ENCODE peak calls at places on chromosome 4, in eight cellular contexts. One of them, this sample, is unnamed.

GRCh38 chr4:3252480-3252828 is 3.5 kb downstream of the MSANTD1 start:
- DNase-seq in tibial nerve: no peak
- DNase-seq in left lung: no peak
- DNase-seq in HCT116: no peak
- DNase-seq in dorsolateral prefrontal cortex: no peak
- DNase-seq in GM12864: no peak
- DNase-seq in breast epithelium: no peak
- DNase-seq in keratinocyte: no peak
- DNase-seq in this sample: no peak

GRCh38 chr4:121219222-121219621 is 55.1 kb upstream of the TNIP3 start:
- DNase-seq in GM12864: no peak
- DNase-seq in HCT116: no peak
- DNase-seq in keratinocyte: no peak
- DNase-seq in dorsolateral prefrontal cortex: no peak
- DNase-seq in breast epithelium: no peak
- DNase-seq in left lung: no peak
- DNase-seq in tibial nerve: no peak
- DNase-seq in this sample: no peak

GRCh38 chr4:119477412-119478053 is 151.1 kb downstream of the PDE5A start:
- DNase-seq in HCT116: no peak
- DNase-seq in left lung: no peak
- DNase-seq in GM12864: no peak
- DNase-seq in breast epithelium: no peak
- DNase-seq in tibial nerve: no peak
- DNase-seq in dorsolateral prefrontal cortex: no peak
- DNase-seq in keratinocyte: no peak
- DNase-seq in this sample: no peak

GRCh38 chr4:170388255-170388654 is 298.5 kb upstream of the AADAT start:
- DNase-seq in dorsolateral prefrontal cortex: no peak
- DNase-seq in HCT116: no peak
- DNase-seq in breast epithelium: no peak
- DNase-seq in left lung: no peak
- DNase-seq in tibial nerve: no peak
- DNase-seq in GM12864: no peak
- DNase-seq in keratinocyte: peak
- DNase-seq in this sample: no peak

GRCh38 chr4:88382621-88383020 is 4.0 kb downstream of the HERC6 start:
- DNase-seq in keratinocyte: no peak
- DNase-seq in GM12864: peak
- DNase-seq in dorsolateral prefrontal cortex: no peak
- DNase-seq in breast epithelium: no peak
- DNase-seq in tibial nerve: no peak
- DNase-seq in HCT116: no peak
- DNase-seq in left lung: no peak
- DNase-seq in this sample: no peak

GRCh38 chr4:80107374-80107773 is 34.3 kb upstream of the ANTXR2 start:
- DNase-seq in GM12864: no peak
- DNase-seq in left lung: no peak
- DNase-seq in dorsolateral prefrontal cortex: no peak
- DNase-seq in keratinocyte: no peak
- DNase-seq in breast epithelium: no peak
- DNase-seq in HCT116: no peak
- DNase-seq in tibial nerve: no peak
- DNase-seq in this sample: no peak

GRCh38 chr4:101933855-101934254 is 143.3 kb downstream of the BANK1 start:
- DNase-seq in HCT116: no peak
- DNase-seq in GM12864: no peak
- DNase-seq in dorsolateral prefrontal cortex: no peak
- DNase-seq in tibial nerve: no peak
- DNase-seq in left lung: no peak
- DNase-seq in keratinocyte: no peak
- DNase-seq in breast epithelium: no peak
- DNase-seq in this sample: no peak

GRCh38 chr4:108152980-108153379 is 15.8 kb downstream of the LEF1 start:
- DNase-seq in HCT116: no peak
- DNase-seq in keratinocyte: no peak
- DNase-seq in dorsolateral prefrontal cortex: no peak
- DNase-seq in left lung: no peak
- DNase-seq in GM12864: no peak
- DNase-seq in tibial nerve: no peak
- DNase-seq in breast epithelium: no peak
- DNase-seq in this sample: no peak

GRCh38 chr4:14787894-14788293 is 214.4 kb upstream of the CPEB2 start:
- DNase-seq in left lung: no peak
- DNase-seq in GM12864: no peak
- DNase-seq in HCT116: no peak
- DNase-seq in dorsolateral prefrontal cortex: no peak
- DNase-seq in breast epithelium: no peak
- DNase-seq in tibial nerve: no peak
- DNase-seq in keratinocyte: no peak
- DNase-seq in this sample: no peak

GRCh38 chr4:184417802-184418511 is 56.4 kb downstream of the IRF2 start:
- DNase-seq in tibial nerve: no peak
- DNase-seq in keratinocyte: peak
- DNase-seq in dorsolateral prefrontal cortex: no peak
- DNase-seq in breast epithelium: no peak
- DNase-seq in HCT116: peak
- DNase-seq in left lung: no peak
- DNase-seq in GM12864: no peak
- DNase-seq in this sample: no peak

GRCh38 chr4:122873752-122874151 is 47.1 kb downstream of the FGF2 start:
- DNase-seq in keratinocyte: no peak
- DNase-seq in HCT116: no peak
- DNase-seq in dorsolateral prefrontal cortex: no peak
- DNase-seq in left lung: no peak
- DNase-seq in tibial nerve: no peak
- DNase-seq in GM12864: no peak
- DNase-seq in breast epithelium: no peak
- DNase-seq in this sample: no peak

GRCh38 chr4:173685761-173686260 is 155.8 kb upstream of the HAND2 start:
- DNase-seq in breast epithelium: no peak
- DNase-seq in tibial nerve: no peak
- DNase-seq in keratinocyte: no peak
- DNase-seq in left lung: no peak
- DNase-seq in dorsolateral prefrontal cortex: no peak
- DNase-seq in GM12864: no peak
- DNase-seq in HCT116: no peak
- DNase-seq in this sample: no peak

GRCh38 chr4:12399781-12400180 is 971.1 kb upstream of the HS3ST1 start:
- DNase-seq in breast epithelium: no peak
- DNase-seq in dorsolateral prefrontal cortex: no peak
- DNase-seq in HCT116: no peak
- DNase-seq in keratinocyte: no peak
- DNase-seq in GM12864: no peak
- DNase-seq in left lung: no peak
- DNase-seq in tibial nerve: no peak
- DNase-seq in this sample: no peak

GRCh38 chr4:174284181-174284886 is 623 bp downstream of the CEP44 start:
- DNase-seq in dorsolateral prefrontal cortex: no peak
- DNase-seq in HCT116: peak
- DNase-seq in keratinocyte: no peak
- DNase-seq in GM12864: no peak
- DNase-seq in tibial nerve: no peak
- DNase-seq in breast epithelium: no peak
- DNase-seq in left lung: no peak
- DNase-seq in this sample: no peak

GRCh38 chr4:21992330-21992729 is 43.8 kb upstream of the KCNIP4 start:
- DNase-seq in HCT116: no peak
- DNase-seq in left lung: no peak
- DNase-seq in tibial nerve: no peak
- DNase-seq in dorsolateral prefrontal cortex: no peak
- DNase-seq in keratinocyte: no peak
- DNase-seq in GM12864: no peak
- DNase-seq in breast epithelium: no peak
- DNase-seq in this sample: no peak

GRCh38 chr4:141153751-141154510 is 20.7 kb upstream of the RNF150 start:
- DNase-seq in breast epithelium: no peak
- DNase-seq in dorsolateral prefrontal cortex: no peak
- DNase-seq in HCT116: no peak
- DNase-seq in tibial nerve: peak
- DNase-seq in keratinocyte: no peak
- DNase-seq in GM12864: no peak
- DNase-seq in left lung: no peak
- DNase-seq in this sample: no peak

GRCh38 chr4:28444886-28445496 is 1584.3 kb downstream of the STIM2 start:
- DNase-seq in tibial nerve: no peak
- DNase-seq in keratinocyte: no peak
- DNase-seq in GM12864: no peak
- DNase-seq in left lung: no peak
- DNase-seq in HCT116: no peak
- DNase-seq in breast epithelium: no peak
- DNase-seq in dorsolateral prefrontal cortex: no peak
- DNase-seq in this sample: no peak

GRCh38 chr4:140213736-140214135 is 59.8 kb upstream of the MAML3 start:
- DNase-seq in left lung: no peak
- DNase-seq in tibial nerve: no peak
- DNase-seq in dorsolateral prefrontal cortex: no peak
- DNase-seq in keratinocyte: no peak
- DNase-seq in GM12864: no peak
- DNase-seq in HCT116: no peak
- DNase-seq in breast epithelium: no peak
- DNase-seq in this sample: no peak

GRCh38 chr4:141275834-141276233 is 55.1 kb downstream of the ZNF330 start:
- DNase-seq in GM12864: no peak
- DNase-seq in keratinocyte: no peak
- DNase-seq in left lung: no peak
- DNase-seq in dorsolateral prefrontal cortex: no peak
- DNase-seq in tibial nerve: no peak
- DNase-seq in HCT116: no peak
- DNase-seq in breast epithelium: no peak
- DNase-seq in this sample: no peak

GRCh38 chr4:3368841-3369760 is 72.7 kb upstream of the HGFAC start:
- DNase-seq in HCT116: no peak
- DNase-seq in keratinocyte: no peak
- DNase-seq in GM12864: no peak
- DNase-seq in tibial nerve: no peak
- DNase-seq in dorsolateral prefrontal cortex: no peak
- DNase-seq in breast epithelium: no peak
- DNase-seq in left lung: peak
- DNase-seq in this sample: no peak

DNA sequence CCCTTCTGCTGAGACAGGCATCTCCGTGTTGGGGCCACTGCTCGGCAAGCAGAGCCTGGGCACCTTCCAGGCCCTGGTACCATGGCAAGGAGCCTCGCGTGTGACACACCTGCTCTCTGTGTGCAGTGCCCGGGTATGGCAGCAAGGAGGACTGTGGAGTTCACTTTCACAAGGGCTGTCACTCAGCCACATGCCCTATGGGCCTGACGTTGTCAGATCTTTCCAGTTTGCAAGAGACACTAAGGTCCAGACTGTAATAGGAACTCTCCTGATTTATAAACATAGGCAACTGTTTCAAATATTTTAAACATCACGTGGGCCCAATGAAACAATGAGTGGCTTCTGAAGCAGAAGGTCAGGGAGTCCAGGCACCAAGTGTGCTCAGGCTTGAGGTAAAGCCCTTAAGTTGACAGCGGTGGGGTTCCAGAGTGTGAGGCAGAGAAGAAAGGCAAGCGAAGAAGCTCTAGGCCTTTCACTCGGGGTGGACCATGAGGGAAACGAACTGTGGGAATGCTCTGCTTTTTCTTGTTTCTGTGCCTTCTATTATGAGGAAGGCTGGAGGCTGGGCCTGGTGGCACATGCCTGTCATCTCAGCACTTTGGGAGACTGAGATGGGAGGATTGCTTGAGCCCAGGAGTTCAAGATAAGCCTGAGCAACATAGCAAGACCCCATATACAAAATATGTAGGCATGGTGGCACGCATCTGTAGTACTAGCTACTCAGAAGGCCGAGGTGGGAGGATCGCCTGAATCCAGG is 108.6 kb upstream of the TRIM2 start:
- DNase-seq in dorsolateral prefrontal cortex: no peak
- DNase-seq in left lung: no peak
- DNase-seq in keratinocyte: no peak
- DNase-seq in tibial nerve: no peak
- DNase-seq in GM12864: no peak
- DNase-seq in HCT116: no peak
- DNase-seq in breast epithelium: no peak
- DNase-seq in this sample: no peak
- TF ChIP-seq CTCF in dorsolateral prefrontal cortex: no peak
- TF ChIP-seq CTCF in left lung: no peak
- TF ChIP-seq CTCF in keratinocyte: peak
- TF ChIP-seq CTCF in tibial nerve: no peak
- TF ChIP-seq CTCF in GM12864: no peak
- TF ChIP-seq CTCF in HCT116: no peak
- TF ChIP-seq CTCF in breast epithelium: no peak
- TF ChIP-seq CTCF in this sample: no peak

GRCh38 chr4:46124773-46125172 is 919 bp upstream of the GABRG1 start:
- DNase-seq in tibial nerve: no peak
- DNase-seq in HCT116: no peak
- DNase-seq in left lung: no peak
- DNase-seq in keratinocyte: no peak
- DNase-seq in dorsolateral prefrontal cortex: peak
- DNase-seq in GM12864: no peak
- DNase-seq in breast epithelium: no peak
- DNase-seq in this sample: no peak

GRCh38 chr4:46123872-46124755 is at the start of gene GABRG1:
- DNase-seq in dorsolateral prefrontal cortex: peak
- DNase-seq in GM12864: no peak
- DNase-seq in left lung: no peak
- DNase-seq in HCT116: no peak
- DNase-seq in keratinocyte: no peak
- DNase-seq in breast epithelium: no peak
- DNase-seq in tibial nerve: no peak
- DNase-seq in this sample: no peak
- H3K4me3 ChIP-seq in dorsolateral prefrontal cortex: peak
- H3K4me3 ChIP-seq in GM12864: no peak
- H3K4me3 ChIP-seq in left lung: no peak
- H3K4me3 ChIP-seq in HCT116: no peak
- H3K4me3 ChIP-seq in keratinocyte: no peak
- H3K4me3 ChIP-seq in breast epithelium: peak
- H3K4me3 ChIP-seq in tibial nerve: no peak
- H3K4me3 ChIP-seq in this sample: no peak

DNA sequence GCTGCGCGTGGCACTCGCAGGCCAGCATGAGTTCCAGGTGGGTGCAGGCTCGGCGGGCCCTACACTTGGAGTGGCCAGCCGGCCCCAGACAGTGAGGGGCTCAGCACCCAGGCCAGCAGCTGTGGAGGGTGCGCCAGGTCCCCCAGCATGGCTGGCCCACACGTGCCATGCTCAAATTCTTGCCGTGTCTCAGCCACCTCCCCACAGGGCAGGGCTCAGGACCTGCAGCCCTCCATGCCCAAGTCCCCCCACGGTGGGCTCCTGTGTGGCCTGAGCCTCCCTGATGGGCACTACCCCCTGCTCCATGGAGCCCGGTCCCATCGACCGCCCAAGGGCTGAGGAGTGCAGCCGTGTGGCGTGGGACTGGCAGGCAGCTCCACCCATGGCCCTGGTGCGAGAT is 210.2 kb downstream of the COX7B2 start:
- DNase-seq in keratinocyte: no peak
- DNase-seq in GM12864: no peak
- DNase-seq in dorsolateral prefrontal cortex: no peak
- DNase-seq in HCT116: no peak
- DNase-seq in tibial nerve: no peak
- DNase-seq in left lung: peak
- DNase-seq in breast epithelium: no peak
- DNase-seq in this sample: no peak
- TF ChIP-seq CTCF in keratinocyte: no peak
- TF ChIP-seq CTCF in GM12864: no peak
- TF ChIP-seq CTCF in dorsolateral prefrontal cortex: no peak
- TF ChIP-seq CTCF in HCT116: no peak
- TF ChIP-seq CTCF in tibial nerve: no peak
- TF ChIP-seq CTCF in left lung: no peak
- TF ChIP-seq CTCF in breast epithelium: no peak
- TF ChIP-seq CTCF in this sample: no peak

GRCh38 chr4:110620352-110621327 is 2.2 kb downstream of the PITX2 start:
- DNase-seq in dorsolateral prefrontal cortex: no peak
- DNase-seq in left lung: peak
- DNase-seq in breast epithelium: no peak
- DNase-seq in GM12864: no peak
- DNase-seq in tibial nerve: no peak
- DNase-seq in keratinocyte: no peak
- DNase-seq in HCT116: no peak
- DNase-seq in this sample: peak
- H3K4me3 ChIP-seq in dorsolateral prefrontal cortex: no peak
- H3K4me3 ChIP-seq in left lung: no peak
- H3K4me3 ChIP-seq in breast epithelium: peak
- H3K4me3 ChIP-seq in GM12864: no peak
- H3K4me3 ChIP-seq in tibial nerve: no peak
- H3K4me3 ChIP-seq in keratinocyte: no peak
- H3K4me3 ChIP-seq in HCT116: no peak
- H3K4me3 ChIP-seq in this sample: peak